ENCODE peak calls at places on chromosomes 4 and X, in six cellular contexts. One of them, this sample, is unnamed.

GRCh38 chr4:48780867-48781219 is 764 bp upstream of the FRYL start:
- ATAC-seq in HepG2: no peak
- ATAC-seq in A549: no peak
- ATAC-seq in GM12878: no peak
- ATAC-seq in K562: no peak
- ATAC-seq in upper lobe of left lung: no peak
- ATAC-seq in this sample: no peak

GRCh38 chrX:77431227-77431626 is 16.0 kb upstream of the FGF16 start:
- ATAC-seq in HepG2: no peak
- ATAC-seq in A549: no peak
- ATAC-seq in GM12878: no peak
- ATAC-seq in K562: peak
- ATAC-seq in upper lobe of left lung: peak
- ATAC-seq in this sample: peak

GRCh38 chrX:2220296-2220695 is 280.5 kb downstream of the DHRSX start:
- ATAC-seq in HepG2: no peak
- ATAC-seq in A549: no peak
- ATAC-seq in GM12878: no peak
- ATAC-seq in K562: no peak
- ATAC-seq in upper lobe of left lung: no peak
- ATAC-seq in this sample: no peak

GRCh38 chr4:156636398-156636797 is 335.2 kb downstream of the PDGFC start:
- ATAC-seq in HepG2: no peak
- ATAC-seq in A549: no peak
- ATAC-seq in GM12878: no peak
- ATAC-seq in K562: no peak
- ATAC-seq in upper lobe of left lung: no peak
- ATAC-seq in this sample: no peak

GRCh38 chr4:105845559-105845958 is 49.7 kb upstream of the NPNT start:
- ATAC-seq in HepG2: no peak
- ATAC-seq in A549: no peak
- ATAC-seq in GM12878: no peak
- ATAC-seq in K562: no peak
- ATAC-seq in upper lobe of left lung: no peak
- ATAC-seq in this sample: no peak

GRCh38 chr4:183798249-183798920 is 106.7 kb upstream of the STOX2 start:
- ATAC-seq in HepG2: peak
- ATAC-seq in A549: no peak
- ATAC-seq in GM12878: peak
- ATAC-seq in K562: no peak
- ATAC-seq in upper lobe of left lung: no peak
- ATAC-seq in this sample: no peak

GRCh38 chrX:45769919-45770582 is 569.4 kb upstream of the DIPK2B start:
- ATAC-seq in HepG2: peak
- ATAC-seq in A549: peak
- ATAC-seq in GM12878: peak
- ATAC-seq in K562: peak
- ATAC-seq in upper lobe of left lung: peak
- ATAC-seq in this sample: peak

GRCh38 chr4:73727685-73728084 is 12.7 kb upstream of the CXCL8 start:
- ATAC-seq in HepG2: no peak
- ATAC-seq in A549: no peak
- ATAC-seq in GM12878: peak
- ATAC-seq in K562: no peak
- ATAC-seq in upper lobe of left lung: no peak
- ATAC-seq in this sample: no peak

GRCh38 chr4:83358410-83358809 is 23.8 kb upstream of the HPSE start:
- ATAC-seq in HepG2: no peak
- ATAC-seq in A549: peak
- ATAC-seq in GM12878: no peak
- ATAC-seq in K562: no peak
- ATAC-seq in upper lobe of left lung: peak
- ATAC-seq in this sample: no peak
- TF ChIP-seq EP300 in HepG2: no peak
- TF ChIP-seq EP300 in A549: no peak
- TF ChIP-seq EP300 in GM12878: no peak
- TF ChIP-seq EP300 in K562: no peak
- TF ChIP-seq EP300 in upper lobe of left lung: no peak
- TF ChIP-seq EP300 in this sample: no peak

GRCh38 chrX:18036394-18036793 is 175.3 kb upstream of the RAI2 start:
- ATAC-seq in HepG2: no peak
- ATAC-seq in A549: no peak
- ATAC-seq in GM12878: no peak
- ATAC-seq in K562: no peak
- ATAC-seq in upper lobe of left lung: no peak
- ATAC-seq in this sample: no peak
- TF ChIP-seq CTCF in HepG2: no peak
- TF ChIP-seq CTCF in A549: no peak
- TF ChIP-seq CTCF in GM12878: no peak
- TF ChIP-seq CTCF in K562: no peak
- TF ChIP-seq CTCF in upper lobe of left lung: no peak
- TF ChIP-seq CTCF in this sample: no peak

DNA sequence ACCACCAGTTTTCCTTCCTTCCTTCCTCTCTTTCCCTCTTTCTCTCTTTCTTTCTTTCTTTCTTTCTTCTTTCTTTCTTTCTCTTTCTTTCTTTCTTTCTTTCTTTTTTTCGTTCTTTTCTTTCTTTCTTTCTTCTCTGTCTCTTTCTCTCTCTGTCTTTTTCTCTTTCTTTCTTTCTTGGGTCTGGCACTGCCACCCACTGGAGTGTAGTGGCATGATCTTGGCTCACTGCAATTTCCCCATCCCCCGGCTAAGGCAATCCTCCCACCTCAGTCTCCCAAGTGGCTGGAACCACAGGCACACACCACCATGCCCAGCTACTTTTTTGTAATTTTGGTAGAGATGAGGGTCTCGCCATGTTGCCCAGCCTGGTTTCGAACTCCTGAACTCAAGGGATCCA is 51.6 kb upstream of the NHS start:
- ATAC-seq in HepG2: no peak
- ATAC-seq in A549: no peak
- ATAC-seq in GM12878: no peak
- ATAC-seq in K562: no peak
- ATAC-seq in upper lobe of left lung: no peak
- ATAC-seq in this sample: no peak
- H3K4me3 ChIP-seq in HepG2: no peak
- H3K4me3 ChIP-seq in A549: no peak
- H3K4me3 ChIP-seq in GM12878: no peak
- H3K4me3 ChIP-seq in K562: no peak
- H3K4me3 ChIP-seq in upper lobe of left lung: no peak
- H3K4me3 ChIP-seq in this sample: no peak

DNA sequence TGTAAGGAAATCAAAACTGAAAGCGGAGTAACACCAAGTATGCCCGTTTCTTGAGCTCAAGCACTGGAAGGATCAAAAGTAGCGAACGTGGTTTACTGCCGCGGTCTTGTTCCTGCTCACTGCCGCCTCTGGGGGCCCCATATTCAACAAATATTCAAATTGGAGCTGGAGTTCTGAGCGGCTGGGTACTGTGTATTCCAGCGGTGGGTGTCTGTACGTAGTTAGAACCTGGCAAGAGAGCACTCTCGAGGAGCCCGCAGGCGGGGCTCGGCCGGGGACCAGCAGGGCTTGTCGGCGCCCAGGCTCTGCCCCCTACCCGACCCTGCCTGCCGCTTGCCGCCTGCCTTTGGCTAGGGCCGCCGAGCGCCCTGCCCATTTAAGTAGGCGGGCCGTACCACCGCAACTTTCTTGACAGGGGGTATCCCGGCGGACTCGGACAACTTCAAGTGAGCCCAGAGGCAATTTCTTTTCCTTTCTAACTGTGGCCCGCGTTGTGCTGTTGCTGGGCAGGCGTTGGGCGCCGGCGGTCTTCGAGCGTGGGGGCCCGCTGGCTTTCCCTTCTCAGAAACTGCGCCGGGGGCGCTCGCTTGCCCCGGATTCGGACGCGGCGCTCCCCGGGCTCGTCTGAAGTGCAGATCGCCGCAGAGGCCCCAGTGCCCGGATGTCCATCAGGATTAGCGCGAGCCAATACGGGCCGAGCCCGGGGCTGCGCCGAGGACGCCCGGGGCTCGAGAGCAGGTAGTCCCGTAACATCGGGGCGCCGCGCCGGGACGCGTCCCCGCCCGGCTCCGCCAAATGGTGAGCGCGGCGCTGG is 71.9 kb downstream of the AFF1 start:
- ATAC-seq in HepG2: peak
- ATAC-seq in A549: peak
- ATAC-seq in GM12878: peak
- ATAC-seq in K562: peak
- ATAC-seq in upper lobe of left lung: peak
- ATAC-seq in this sample: peak
- TF ChIP-seq EP300 in HepG2: peak
- TF ChIP-seq EP300 in A549: no peak
- TF ChIP-seq EP300 in GM12878: no peak
- TF ChIP-seq EP300 in K562: no peak
- TF ChIP-seq EP300 in upper lobe of left lung: no peak
- TF ChIP-seq EP300 in this sample: no peak

GRCh38 chr4:2536193-2537010 is at the start of gene FAM193A:
- ATAC-seq in HepG2: peak
- ATAC-seq in A549: peak
- ATAC-seq in GM12878: peak
- ATAC-seq in K562: peak
- ATAC-seq in upper lobe of left lung: peak
- ATAC-seq in this sample: peak
- TF ChIP-seq CTCF in HepG2: no peak
- TF ChIP-seq CTCF in A549: no peak
- TF ChIP-seq CTCF in GM12878: no peak
- TF ChIP-seq CTCF in K562: no peak
- TF ChIP-seq CTCF in upper lobe of left lung: peak
- TF ChIP-seq CTCF in this sample: peak

DNA sequence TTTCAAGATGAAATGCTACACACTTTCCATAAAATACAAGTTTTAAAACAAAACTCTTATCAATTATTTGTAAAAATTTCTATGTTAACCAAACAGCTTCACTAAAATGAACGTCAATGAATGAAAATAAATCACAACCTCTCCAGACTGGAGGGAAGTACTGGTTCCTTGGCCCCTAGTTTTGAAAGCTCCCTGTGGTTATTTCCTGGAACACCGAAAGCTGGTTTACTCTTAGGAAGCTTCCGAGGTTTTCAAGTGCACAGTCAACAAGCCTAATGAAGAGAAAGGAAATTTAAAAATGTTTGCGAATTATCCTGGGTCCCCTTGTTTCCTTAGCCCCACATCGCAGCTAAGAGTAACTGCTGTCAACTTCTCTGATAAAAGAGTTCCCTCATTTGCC is 191.1 kb upstream of the TTC29 start:
- ATAC-seq in HepG2: no peak
- ATAC-seq in A549: no peak
- ATAC-seq in GM12878: no peak
- ATAC-seq in K562: no peak
- ATAC-seq in upper lobe of left lung: no peak
- ATAC-seq in this sample: no peak
- H3K4me3 ChIP-seq in HepG2: no peak
- H3K4me3 ChIP-seq in A549: no peak
- H3K4me3 ChIP-seq in GM12878: no peak
- H3K4me3 ChIP-seq in K562: no peak
- H3K4me3 ChIP-seq in upper lobe of left lung: no peak
- H3K4me3 ChIP-seq in this sample: no peak

GRCh38 chr4:6803246-6803645 is 20.7 kb downstream of the KIAA0232 start:
- ATAC-seq in HepG2: no peak
- ATAC-seq in A549: no peak
- ATAC-seq in GM12878: no peak
- ATAC-seq in K562: no peak
- ATAC-seq in upper lobe of left lung: no peak
- ATAC-seq in this sample: no peak

GRCh38 chr4:6806924-6807676 is 24.6 kb downstream of the KIAA0232 start:
- ATAC-seq in HepG2: no peak
- ATAC-seq in A549: no peak
- ATAC-seq in GM12878: no peak
- ATAC-seq in K562: peak
- ATAC-seq in upper lobe of left lung: peak
- ATAC-seq in this sample: no peak

GRCh38 chr4:6802626-6803025 is 20.1 kb downstream of the KIAA0232 start:
- ATAC-seq in HepG2: no peak
- ATAC-seq in A549: no peak
- ATAC-seq in GM12878: no peak
- ATAC-seq in K562: peak
- ATAC-seq in upper lobe of left lung: no peak
- ATAC-seq in this sample: no peak

GRCh38 chr4:6802050-6802449 is 19.5 kb downstream of the KIAA0232 start:
- ATAC-seq in HepG2: no peak
- ATAC-seq in A549: no peak
- ATAC-seq in GM12878: no peak
- ATAC-seq in K562: peak
- ATAC-seq in upper lobe of left lung: no peak
- ATAC-seq in this sample: no peak

GRCh38 chr4:6804082-6804752 is 21.7 kb downstream of the KIAA0232 start:
- ATAC-seq in HepG2: no peak
- ATAC-seq in A549: no peak
- ATAC-seq in GM12878: no peak
- ATAC-seq in K562: no peak
- ATAC-seq in upper lobe of left lung: no peak
- ATAC-seq in this sample: no peak
- TF ChIP-seq EP300 in HepG2: no peak
- TF ChIP-seq EP300 in A549: no peak
- TF ChIP-seq EP300 in GM12878: no peak
- TF ChIP-seq EP300 in K562: no peak
- TF ChIP-seq EP300 in upper lobe of left lung: no peak
- TF ChIP-seq EP300 in this sample: no peak

This sample was measured in gastroesophageal sphincter.